ENCODE peak calls at places on chromosomes 12 and 14, in nine cellular contexts. One of them, this sample, is unnamed.

GRCh38 chr12:59734371-59734770 is 138.5 kb downstream of the SLC16A7 start:
- DNase-seq in stimulated activated CD8-positive, alpha-beta memory T cell treated with anti-CD3 and anti-CD28 coated beads, Interleukin-7, amount 100 ng/mL, for 24 hours: no peak
- DNase-seq in A673: no peak
- DNase-seq in Right ventricle myocardium superior: no peak
- DNase-seq in GM19239: no peak
- DNase-seq in stimulated activated CD4-positive, alpha-beta T cell treated with anti-CD3 and anti-CD28 coated beads, Interleukin-4, amount 100 ng/mL, for 24 hours: no peak
- DNase-seq in GM04504: no peak
- DNase-seq in HS-27A: no peak
- DNase-seq in T-helper 2 cell: no peak
- DNase-seq in this sample: no peak

GRCh38 chr12:49943663-49943945 is 6.9 kb upstream of the AQP2 start:
- DNase-seq in stimulated activated CD8-positive, alpha-beta memory T cell treated with anti-CD3 and anti-CD28 coated beads, Interleukin-7, amount 100 ng/mL, for 24 hours: no peak
- DNase-seq in A673: no peak
- DNase-seq in Right ventricle myocardium superior: no peak
- DNase-seq in GM19239: no peak
- DNase-seq in stimulated activated CD4-positive, alpha-beta T cell treated with anti-CD3 and anti-CD28 coated beads, Interleukin-4, amount 100 ng/mL, for 24 hours: no peak
- DNase-seq in GM04504: no peak
- DNase-seq in HS-27A: no peak
- DNase-seq in T-helper 2 cell: no peak
- DNase-seq in this sample: no peak

GRCh38 chr14:36221097-36221496 is 44.6 kb upstream of the PTCSC3 start:
- DNase-seq in stimulated activated CD8-positive, alpha-beta memory T cell treated with anti-CD3 and anti-CD28 coated beads, Interleukin-7, amount 100 ng/mL, for 24 hours: no peak
- DNase-seq in A673: no peak
- DNase-seq in Right ventricle myocardium superior: no peak
- DNase-seq in GM19239: no peak
- DNase-seq in stimulated activated CD4-positive, alpha-beta T cell treated with anti-CD3 and anti-CD28 coated beads, Interleukin-4, amount 100 ng/mL, for 24 hours: no peak
- DNase-seq in GM04504: no peak
- DNase-seq in HS-27A: no peak
- DNase-seq in T-helper 2 cell: no peak
- DNase-seq in this sample: no peak

GRCh38 chr14:31950760-31951637 is 126.1 kb upstream of the ARHGAP5 start:
- DNase-seq in stimulated activated CD8-positive, alpha-beta memory T cell treated with anti-CD3 and anti-CD28 coated beads, Interleukin-7, amount 100 ng/mL, for 24 hours: no peak
- DNase-seq in A673: no peak
- DNase-seq in Right ventricle myocardium superior: peak; percentile 78
- DNase-seq in GM19239: no peak
- DNase-seq in stimulated activated CD4-positive, alpha-beta T cell treated with anti-CD3 and anti-CD28 coated beads, Interleukin-4, amount 100 ng/mL, for 24 hours: no peak
- DNase-seq in GM04504: no peak
- DNase-seq in HS-27A: no peak
- DNase-seq in T-helper 2 cell: no peak
- DNase-seq in this sample: no peak

GRCh38 chr12:6351622-6352021 is 9.7 kb upstream of the TNFRSF1A start:
- DNase-seq in stimulated activated CD8-positive, alpha-beta memory T cell treated with anti-CD3 and anti-CD28 coated beads, Interleukin-7, amount 100 ng/mL, for 24 hours: no peak
- DNase-seq in A673: no peak
- DNase-seq in Right ventricle myocardium superior: no peak
- DNase-seq in GM19239: no peak
- DNase-seq in stimulated activated CD4-positive, alpha-beta T cell treated with anti-CD3 and anti-CD28 coated beads, Interleukin-4, amount 100 ng/mL, for 24 hours: no peak
- DNase-seq in GM04504: no peak
- DNase-seq in HS-27A: no peak
- DNase-seq in T-helper 2 cell: no peak
- DNase-seq in this sample: no peak

GRCh38 chr14:22824711-22825359 is 4.9 kb upstream of the MRPL52 start:
- DNase-seq in stimulated activated CD8-positive, alpha-beta memory T cell treated with anti-CD3 and anti-CD28 coated beads, Interleukin-7, amount 100 ng/mL, for 24 hours: no peak
- DNase-seq in A673: no peak
- DNase-seq in Right ventricle myocardium superior: no peak
- DNase-seq in GM19239: no peak
- DNase-seq in stimulated activated CD4-positive, alpha-beta T cell treated with anti-CD3 and anti-CD28 coated beads, Interleukin-4, amount 100 ng/mL, for 24 hours: no peak
- DNase-seq in GM04504: peak; percentile 89
- DNase-seq in HS-27A: peak; percentile 60
- DNase-seq in T-helper 2 cell: peak; percentile 15
- DNase-seq in this sample: no peak

GRCh38 chr12:25872137-25872536 is 86.3 kb upstream of the RASSF8 start:
- DNase-seq in stimulated activated CD8-positive, alpha-beta memory T cell treated with anti-CD3 and anti-CD28 coated beads, Interleukin-7, amount 100 ng/mL, for 24 hours: no peak
- DNase-seq in A673: no peak
- DNase-seq in Right ventricle myocardium superior: no peak
- DNase-seq in GM19239: no peak
- DNase-seq in stimulated activated CD4-positive, alpha-beta T cell treated with anti-CD3 and anti-CD28 coated beads, Interleukin-4, amount 100 ng/mL, for 24 hours: no peak
- DNase-seq in GM04504: no peak
- DNase-seq in HS-27A: no peak
- DNase-seq in T-helper 2 cell: no peak
- DNase-seq in this sample: no peak

GRCh38 chr14:90519262-90519920 is 122.6 kb downstream of the CALM1 start:
- DNase-seq in stimulated activated CD8-positive, alpha-beta memory T cell treated with anti-CD3 and anti-CD28 coated beads, Interleukin-7, amount 100 ng/mL, for 24 hours: no peak
- DNase-seq in A673: no peak
- DNase-seq in Right ventricle myocardium superior: no peak
- DNase-seq in GM19239: no peak
- DNase-seq in stimulated activated CD4-positive, alpha-beta T cell treated with anti-CD3 and anti-CD28 coated beads, Interleukin-4, amount 100 ng/mL, for 24 hours: no peak
- DNase-seq in GM04504: no peak
- DNase-seq in HS-27A: no peak
- DNase-seq in T-helper 2 cell: no peak
- DNase-seq in this sample: no peak

GRCh38 chr12:1844223-1844622 is 23.9 kb downstream of the LRTM2 start:
- DNase-seq in stimulated activated CD8-positive, alpha-beta memory T cell treated with anti-CD3 and anti-CD28 coated beads, Interleukin-7, amount 100 ng/mL, for 24 hours: no peak
- DNase-seq in A673: no peak
- DNase-seq in Right ventricle myocardium superior: no peak
- DNase-seq in GM19239: no peak
- DNase-seq in stimulated activated CD4-positive, alpha-beta T cell treated with anti-CD3 and anti-CD28 coated beads, Interleukin-4, amount 100 ng/mL, for 24 hours: no peak
- DNase-seq in GM04504: no peak
- DNase-seq in HS-27A: no peak
- DNase-seq in T-helper 2 cell: no peak
- DNase-seq in this sample: no peak

GRCh38 chr12:92080390-92081285 is 65.0 kb downstream of the BTG1 start:
- DNase-seq in stimulated activated CD8-positive, alpha-beta memory T cell treated with anti-CD3 and anti-CD28 coated beads, Interleukin-7, amount 100 ng/mL, for 24 hours: no peak
- DNase-seq in A673: peak; percentile 27
- DNase-seq in Right ventricle myocardium superior: no peak
- DNase-seq in GM19239: no peak
- DNase-seq in stimulated activated CD4-positive, alpha-beta T cell treated with anti-CD3 and anti-CD28 coated beads, Interleukin-4, amount 100 ng/mL, for 24 hours: no peak
- DNase-seq in GM04504: peak; percentile 93
- DNase-seq in HS-27A: peak; percentile 86
- DNase-seq in T-helper 2 cell: peak; percentile 54
- DNase-seq in this sample: no peak

GRCh38 chr14:63345826-63346225 is 27.1 kb upstream of the GPHB5 start:
- DNase-seq in stimulated activated CD8-positive, alpha-beta memory T cell treated with anti-CD3 and anti-CD28 coated beads, Interleukin-7, amount 100 ng/mL, for 24 hours: no peak
- DNase-seq in A673: no peak
- DNase-seq in Right ventricle myocardium superior: no peak
- DNase-seq in GM19239: no peak
- DNase-seq in stimulated activated CD4-positive, alpha-beta T cell treated with anti-CD3 and anti-CD28 coated beads, Interleukin-4, amount 100 ng/mL, for 24 hours: no peak
- DNase-seq in GM04504: no peak
- DNase-seq in HS-27A: no peak
- DNase-seq in T-helper 2 cell: no peak
- DNase-seq in this sample: no peak

GRCh38 chr12:69685810-69686209 is 13.3 kb downstream of the BEST3 start:
- DNase-seq in stimulated activated CD8-positive, alpha-beta memory T cell treated with anti-CD3 and anti-CD28 coated beads, Interleukin-7, amount 100 ng/mL, for 24 hours: no peak
- DNase-seq in A673: no peak
- DNase-seq in Right ventricle myocardium superior: no peak
- DNase-seq in GM19239: no peak
- DNase-seq in stimulated activated CD4-positive, alpha-beta T cell treated with anti-CD3 and anti-CD28 coated beads, Interleukin-4, amount 100 ng/mL, for 24 hours: no peak
- DNase-seq in GM04504: no peak
- DNase-seq in HS-27A: no peak
- DNase-seq in T-helper 2 cell: no peak
- DNase-seq in this sample: no peak

GRCh38 chr14:98685725-98686124 is 586.3 kb downstream of the BCL11B start:
- DNase-seq in stimulated activated CD8-positive, alpha-beta memory T cell treated with anti-CD3 and anti-CD28 coated beads, Interleukin-7, amount 100 ng/mL, for 24 hours: no peak
- DNase-seq in A673: no peak
- DNase-seq in Right ventricle myocardium superior: no peak
- DNase-seq in GM19239: no peak
- DNase-seq in stimulated activated CD4-positive, alpha-beta T cell treated with anti-CD3 and anti-CD28 coated beads, Interleukin-4, amount 100 ng/mL, for 24 hours: no peak
- DNase-seq in GM04504: no peak
- DNase-seq in HS-27A: no peak
- DNase-seq in T-helper 2 cell: no peak
- DNase-seq in this sample: no peak

GRCh38 chr12:26044007-26044394 is 80.8 kb downstream of the BHLHE41 start:
- DNase-seq in stimulated activated CD8-positive, alpha-beta memory T cell treated with anti-CD3 and anti-CD28 coated beads, Interleukin-7, amount 100 ng/mL, for 24 hours: no peak
- DNase-seq in A673: no peak
- DNase-seq in Right ventricle myocardium superior: no peak
- DNase-seq in GM19239: no peak
- DNase-seq in stimulated activated CD4-positive, alpha-beta T cell treated with anti-CD3 and anti-CD28 coated beads, Interleukin-4, amount 100 ng/mL, for 24 hours: no peak
- DNase-seq in GM04504: no peak
- DNase-seq in HS-27A: no peak
- DNase-seq in T-helper 2 cell: no peak
- DNase-seq in this sample: no peak

GRCh38 chr14:30988509-30988908 is 36.9 kb upstream of the AP4S1 start:
- DNase-seq in stimulated activated CD8-positive, alpha-beta memory T cell treated with anti-CD3 and anti-CD28 coated beads, Interleukin-7, amount 100 ng/mL, for 24 hours: no peak
- DNase-seq in A673: no peak
- DNase-seq in Right ventricle myocardium superior: no peak
- DNase-seq in GM19239: no peak
- DNase-seq in stimulated activated CD4-positive, alpha-beta T cell treated with anti-CD3 and anti-CD28 coated beads, Interleukin-4, amount 100 ng/mL, for 24 hours: no peak
- DNase-seq in GM04504: no peak
- DNase-seq in HS-27A: no peak
- DNase-seq in T-helper 2 cell: no peak
- DNase-seq in this sample: no peak

GRCh38 chr12:32134144-32134888 is 27.7 kb downstream of the BICD1 start:
- DNase-seq in stimulated activated CD8-positive, alpha-beta memory T cell treated with anti-CD3 and anti-CD28 coated beads, Interleukin-7, amount 100 ng/mL, for 24 hours: peak; percentile 11
- DNase-seq in A673: no peak
- DNase-seq in Right ventricle myocardium superior: no peak
- DNase-seq in GM19239: peak; percentile 28
- DNase-seq in stimulated activated CD4-positive, alpha-beta T cell treated with anti-CD3 and anti-CD28 coated beads, Interleukin-4, amount 100 ng/mL, for 24 hours: peak; percentile 75
- DNase-seq in GM04504: no peak
- DNase-seq in HS-27A: no peak
- DNase-seq in T-helper 2 cell: peak; percentile 89
- DNase-seq in this sample: peak; percentile 38

GRCh38 chr14:81172353-81172752 is 48.4 kb downstream of the GTF2A1 start:
- DNase-seq in stimulated activated CD8-positive, alpha-beta memory T cell treated with anti-CD3 and anti-CD28 coated beads, Interleukin-7, amount 100 ng/mL, for 24 hours: no peak
- DNase-seq in A673: peak; percentile 9
- DNase-seq in Right ventricle myocardium superior: no peak
- DNase-seq in GM19239: no peak
- DNase-seq in stimulated activated CD4-positive, alpha-beta T cell treated with anti-CD3 and anti-CD28 coated beads, Interleukin-4, amount 100 ng/mL, for 24 hours: no peak
- DNase-seq in GM04504: no peak
- DNase-seq in HS-27A: no peak
- DNase-seq in T-helper 2 cell: no peak
- DNase-seq in this sample: no peak